ENCODE peak calls at places on chromosomes 1 and 21, in four cellular contexts. One of them, this sample, is unnamed.

GRCh38 chr21:32475162-32475812 is 62.8 kb downstream of the EVA1C start:
- DNase-seq in K562: no peak
- DNase-seq in HepG2: no peak
- DNase-seq in GM12878: no peak
- DNase-seq in this sample: no peak

GRCh38 chr21:27572681-27573080 is 605.8 kb upstream of the ADAMTS5 start:
- DNase-seq in K562: no peak
- DNase-seq in GM12878: no peak
- DNase-seq in HepG2: no peak
- DNase-seq in this sample: no peak

GRCh38 chr1:36119451-36119850 is 5.6 kb downstream of the COL8A2 start:
- DNase-seq in GM12878: no peak
- DNase-seq in K562: no peak
- DNase-seq in HepG2: no peak
- DNase-seq in this sample: no peak

GRCh38 chr1:99457381-99458165 is 188.3 kb upstream of the PALMD start:
- DNase-seq in K562: no peak
- DNase-seq in GM12878: no peak
- DNase-seq in HepG2: no peak
- DNase-seq in this sample: no peak

GRCh38 chr1:1435094-1435903 is at the start of gene VWA1:
- DNase-seq in HepG2: no peak
- DNase-seq in K562: peak
- DNase-seq in GM12878: no peak
- DNase-seq in this sample: peak

GRCh38 chr1:58539553-58539952 is 7.0 kb downstream of the OMA1 start:
- DNase-seq in GM12878: no peak
- DNase-seq in HepG2: no peak
- DNase-seq in K562: peak
- DNase-seq in this sample: no peak

GRCh38 chr1:3651939-3652537 is at the start of gene TP73:
- DNase-seq in GM12878: no peak
- DNase-seq in HepG2: no peak
- DNase-seq in K562: peak
- DNase-seq in this sample: peak

GRCh38 chr1:21926814-21927530 is 10.1 kb downstream of the HSPG2 start:
- DNase-seq in HepG2: no peak
- DNase-seq in GM12878: no peak
- DNase-seq in K562: no peak
- DNase-seq in this sample: no peak

GRCh38 chr1:219812491-219813221 is 115.7 kb downstream of the SLC30A10 start:
- DNase-seq in HepG2: peak
- DNase-seq in GM12878: no peak
- DNase-seq in K562: peak
- DNase-seq in this sample: peak

GRCh38 chr1:109910963-109911798 is 532 bp downstream of the CSF1 start:
- DNase-seq in HepG2: no peak
- DNase-seq in GM12878: no peak
- DNase-seq in K562: no peak
- DNase-seq in this sample: peak

GRCh38 chr1:26826261-26827201 is at the start of gene ZDHHC18:
- DNase-seq in GM12878: no peak
- DNase-seq in K562: peak
- DNase-seq in HepG2: peak
- DNase-seq in this sample: peak

GRCh38 chr21:26120833-26121232 is 49.7 kb downstream of the APP start:
- DNase-seq in HepG2: no peak
- DNase-seq in K562: no peak
- DNase-seq in GM12878: no peak
- DNase-seq in this sample: peak

GRCh38 chr1:236753554-236753953 is 41.5 kb upstream of the MTR start:
- DNase-seq in HepG2: peak
- DNase-seq in GM12878: no peak
- DNase-seq in K562: peak
- DNase-seq in this sample: peak

GRCh38 chr21:29343517-29343916 is 44.8 kb downstream of the BACH1 start:
- DNase-seq in GM12878: no peak
- DNase-seq in HepG2: no peak
- DNase-seq in K562: no peak
- DNase-seq in this sample: no peak

GRCh38 chr21:15283789-15284188 is 219.0 kb upstream of the NRIP1 start:
- DNase-seq in GM12878: no peak
- DNase-seq in K562: no peak
- DNase-seq in HepG2: no peak
- DNase-seq in this sample: no peak

GRCh38 chr1:50633465-50633864 is 210.2 kb upstream of the DMRTA2 start:
- DNase-seq in GM12878: no peak
- DNase-seq in K562: no peak
- DNase-seq in HepG2: peak
- DNase-seq in this sample: no peak

GRCh38 chr1:5990913-5991783 is 1.1 kb downstream of the NPHP4 start:
- DNase-seq in K562: peak
- DNase-seq in GM12878: no peak
- DNase-seq in HepG2: no peak
- DNase-seq in this sample: peak

GRCh38 chr1:17232759-17233661 is 15.9 kb upstream of the PADI3 start:
- DNase-seq in HepG2: no peak
- DNase-seq in GM12878: no peak
- DNase-seq in K562: no peak
- DNase-seq in this sample: no peak

GRCh38 chr1:27724961-27725373 is 794 bp upstream of the FAM76A start:
- DNase-seq in HepG2: peak
- DNase-seq in GM12878: no peak
- DNase-seq in K562: peak
- DNase-seq in this sample: peak

GRCh38 chr1:206739411-206740076 is 31.0 kb upstream of the IL19 start:
- DNase-seq in HepG2: no peak
- DNase-seq in GM12878: peak
- DNase-seq in K562: no peak
- DNase-seq in this sample: no peak

GRCh38 chr1:186240436-186240835 is 134.6 kb downstream of the TPR start:
- DNase-seq in K562: no peak
- DNase-seq in HepG2: no peak
- DNase-seq in GM12878: no peak
- DNase-seq in this sample: no peak

GRCh38 chr1:25952851-25953401 is 44.9 kb downstream of the PAFAH2 start:
- DNase-seq in GM12878: no peak
- DNase-seq in K562: no peak
- DNase-seq in HepG2: no peak
- DNase-seq in this sample: no peak

GRCh38 chr1:163191301-163191700 is 11.4 kb downstream of the RGS5 start:
- DNase-seq in K562: no peak
- DNase-seq in GM12878: peak
- DNase-seq in HepG2: no peak
- DNase-seq in this sample: no peak

GRCh38 chr21:41848533-41848932 is 30.6 kb downstream of the PRDM15 start:
- DNase-seq in GM12878: no peak
- DNase-seq in HepG2: no peak
- DNase-seq in K562: no peak
- DNase-seq in this sample: no peak

GRCh38 chr1:11882814-11883538 is 24.2 kb upstream of the NPPB start:
- DNase-seq in HepG2: peak
- DNase-seq in GM12878: no peak
- DNase-seq in K562: peak
- DNase-seq in this sample: peak

DNA sequence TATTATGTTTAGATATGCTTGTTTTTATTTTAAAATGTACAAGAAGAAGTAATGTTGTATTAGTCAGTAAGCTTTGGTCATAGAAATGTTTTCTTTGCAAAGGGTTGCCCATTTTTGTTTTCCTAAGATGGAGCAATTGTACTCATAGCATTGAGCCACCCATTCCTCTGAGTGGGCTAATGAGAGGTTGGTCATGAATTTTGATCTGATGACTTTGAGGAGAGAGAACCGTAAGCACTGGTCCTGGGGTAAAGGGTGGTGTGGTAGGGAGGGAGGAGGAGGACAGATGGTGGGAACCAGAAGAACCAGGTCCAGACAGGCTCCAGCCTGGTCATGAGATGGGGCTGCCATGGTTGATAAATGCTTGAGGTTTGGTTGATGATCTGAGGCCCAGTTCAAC is 15.9 kb upstream of the SLC6A9 start:
- DNase-seq in GM12878: no peak
- DNase-seq in K562: no peak
- DNase-seq in HepG2: no peak
- DNase-seq in this sample: no peak
- TF ChIP-seq ETV6 in GM12878: no peak
- TF ChIP-seq ETV6 in K562: no peak
- TF ChIP-seq ETV6 in HepG2: no peak
- TF ChIP-seq ETV6 in this sample: no peak

GRCh38 chr1:234616644-234617043 is 6.7 kb upstream of the IRF2BP2 start:
- DNase-seq in K562: no peak
- DNase-seq in GM12878: no peak
- DNase-seq in HepG2: peak
- DNase-seq in this sample: no peak
- TF ChIP-seq ETV6 in K562: no peak
- TF ChIP-seq ETV6 in GM12878: no peak
- TF ChIP-seq ETV6 in HepG2: no peak
- TF ChIP-seq ETV6 in this sample: no peak

GRCh38 chr1:155127105-155127671 is 488 bp upstream of the EFNA1 start:
- DNase-seq in K562: peak
- DNase-seq in HepG2: peak
- DNase-seq in GM12878: no peak
- DNase-seq in this sample: peak
- TF ChIP-seq ETV6 in K562: no peak
- TF ChIP-seq ETV6 in HepG2: peak
- TF ChIP-seq ETV6 in GM12878: no peak
- TF ChIP-seq ETV6 in this sample: no peak

GRCh38 chr1:9240914-9241820 is 6.6 kb downstream of the H6PD start:
- DNase-seq in K562: no peak
- DNase-seq in HepG2: no peak
- DNase-seq in GM12878: no peak
- DNase-seq in this sample: no peak

GRCh38 chr1:9238550-9238949 is 4.0 kb downstream of the H6PD start:
- DNase-seq in HepG2: no peak
- DNase-seq in K562: no peak
- DNase-seq in GM12878: no peak
- DNase-seq in this sample: no peak

GRCh38 chr1:9238134-9238533 is 3.6 kb downstream of the H6PD start:
- DNase-seq in HepG2: no peak
- DNase-seq in GM12878: no peak
- DNase-seq in K562: no peak
- DNase-seq in this sample: no peak

GRCh38 chr1:9241891-9242290 is 7.3 kb downstream of the H6PD start:
- DNase-seq in GM12878: no peak
- DNase-seq in HepG2: no peak
- DNase-seq in K562: no peak
- DNase-seq in this sample: no peak

DNA sequence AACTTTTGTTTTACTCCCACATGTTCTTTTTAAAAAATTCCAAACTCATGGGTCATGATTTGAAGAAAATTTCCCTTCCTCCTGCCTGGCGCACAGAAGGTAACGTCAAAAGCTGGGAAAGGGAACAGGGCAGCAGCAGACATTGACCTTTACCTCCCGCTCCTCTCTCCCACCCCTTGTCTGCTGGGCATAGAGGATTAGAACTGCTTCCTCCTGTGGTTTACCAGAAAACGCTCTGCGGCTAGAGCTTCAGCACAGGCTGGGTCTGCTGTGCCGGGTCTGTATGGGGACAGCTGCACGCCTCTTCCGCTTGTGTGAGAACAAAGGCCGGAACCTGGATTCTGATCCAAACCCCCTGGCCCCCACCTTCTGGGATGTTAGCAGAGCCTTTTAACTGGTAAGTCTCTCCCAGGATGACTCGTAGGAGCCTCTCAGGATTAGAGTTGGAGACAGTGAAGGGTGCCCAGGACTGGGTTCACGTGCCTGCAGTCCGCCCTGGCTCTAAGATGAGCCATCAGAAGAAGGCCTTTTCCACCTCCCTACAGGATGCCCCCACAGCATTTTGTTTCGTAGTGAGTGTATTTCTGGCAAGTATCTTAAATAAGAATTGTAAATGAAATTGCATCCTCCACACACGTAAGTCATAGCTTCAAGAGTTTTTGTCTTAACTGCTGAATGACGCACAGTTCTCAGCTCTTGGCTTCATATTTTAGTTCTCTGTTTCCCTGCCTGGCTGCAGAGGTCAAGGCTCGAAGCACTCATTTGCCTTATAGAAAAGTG is 5.2 kb downstream of the H6PD start:
- DNase-seq in HepG2: peak
- DNase-seq in K562: peak
- DNase-seq in GM12878: no peak
- DNase-seq in this sample: no peak
- TF ChIP-seq ETV6 in HepG2: no peak
- TF ChIP-seq ETV6 in K562: no peak
- TF ChIP-seq ETV6 in GM12878: no peak
- TF ChIP-seq ETV6 in this sample: no peak

GRCh38 chr1:150974580-150975478 is at the start of gene CERS2:
- DNase-seq in K562: peak
- DNase-seq in GM12878: no peak
- DNase-seq in HepG2: peak
- DNase-seq in this sample: peak

GRCh38 chr1:150971583-150972416 is 2.8 kb downstream of the CERS2 start:
- DNase-seq in GM12878: no peak
- DNase-seq in K562: peak
- DNase-seq in HepG2: peak
- DNase-seq in this sample: peak

GRCh38 chr1:150973258-150973825 is 1.3 kb downstream of the CERS2 start:
- DNase-seq in K562: peak
- DNase-seq in HepG2: no peak
- DNase-seq in GM12878: no peak
- DNase-seq in this sample: no peak

GRCh38 chr1:150972417-150972940 is 2.2 kb downstream of the CERS2 start:
- DNase-seq in GM12878: no peak
- DNase-seq in HepG2: no peak
- DNase-seq in K562: no peak
- DNase-seq in this sample: no peak

GRCh38 chr1:150973826-150974579 is 632 bp downstream of the CERS2 start:
- DNase-seq in HepG2: no peak
- DNase-seq in GM12878: no peak
- DNase-seq in K562: peak
- DNase-seq in this sample: peak
- TF ChIP-seq ETV6 in HepG2: no peak
- TF ChIP-seq ETV6 in GM12878: no peak
- TF ChIP-seq ETV6 in K562: no peak
- TF ChIP-seq ETV6 in this sample: no peak

DNA sequence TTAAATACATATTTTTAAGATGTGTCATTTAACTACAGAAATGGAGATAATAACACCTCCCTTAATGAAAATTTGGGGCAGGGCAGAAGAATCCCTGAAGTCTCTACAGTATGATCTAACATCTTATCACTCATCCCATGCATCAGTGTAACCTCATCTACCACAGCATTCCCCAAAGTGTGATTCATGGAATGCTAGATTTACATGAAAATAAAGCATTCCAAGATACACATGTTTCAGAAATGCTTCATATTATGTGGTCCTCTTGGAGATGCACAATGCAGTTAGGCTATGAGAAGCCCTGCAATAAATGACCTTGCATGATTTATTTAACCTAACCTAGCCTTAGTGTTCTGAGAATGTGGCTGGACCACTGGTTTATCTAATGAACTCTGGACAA is 166.9 kb upstream of the SYT6 start:
- DNase-seq in K562: no peak
- DNase-seq in GM12878: no peak
- DNase-seq in HepG2: no peak
- DNase-seq in this sample: no peak
- TF ChIP-seq ETV6 in K562: no peak
- TF ChIP-seq ETV6 in GM12878: no peak
- TF ChIP-seq ETV6 in HepG2: no peak
- TF ChIP-seq ETV6 in this sample: no peak

GRCh38 chr1:184567648-184568047 is 180.8 kb downstream of the C1orf21 start:
- DNase-seq in K562: no peak
- DNase-seq in GM12878: no peak
- DNase-seq in HepG2: no peak
- DNase-seq in this sample: no peak
- TF ChIP-seq ETV6 in K562: no peak
- TF ChIP-seq ETV6 in GM12878: no peak
- TF ChIP-seq ETV6 in HepG2: no peak
- TF ChIP-seq ETV6 in this sample: no peak